ENCODE peak calls at places on chromosomes 5 and 9, in ten cellular contexts. M is heart right ventricle, W is CD14-positive monocyte, G is omental fat pad, I is A673, Y is fibroblast of mammary gland, D is activated B cell treated with CpG ODN at 0.5 μM for 24 hours, E is brain microvascular endothelial cell, T is foreskin fibroblast, F is H9. Z is an unnamed sample.

GRCh38 chr9:130741831-130742449 is 48.4 kb downstream of the EXOSC2 start:
- DNase-seq in E (peak; percentile 42), M (no peak), G (no peak), T (peak; percentile 76), F (no peak), D (no peak), Y (peak; percentile 83), W (no peak), I (no peak), Z (no peak)

GRCh38 chr5:29833394-29833793 is 1360.1 kb upstream of the CDH6 start:
- DNase-seq in M (no peak), D (no peak), W (no peak), F (no peak), E (no peak), T (no peak), Y (no peak), G (no peak), I (no peak), Z (no peak)

GRCh38 chr9:124242331-124243194 is 15.2 kb upstream of the NEK6 start:
- DNase-seq in I (peak; percentile 58), W (no peak), D (no peak), M (peak; percentile 55), F (peak; percentile 59), T (no peak), E (no peak), Y (peak; percentile 67), G (no peak), Z (peak; percentile 67)

GRCh38 chr5:87136096-87136495 is 131.6 kb upstream of the RASA1 start:
- DNase-seq in E (no peak), D (no peak), I (no peak), Y (no peak), F (no peak), T (no peak), W (no peak), G (no peak), M (no peak), Z (no peak)

GRCh38 chr9:133534346-133535284 is at the start of gene ADAMTSL2:
- DNase-seq in D (no peak), T (peak; percentile 40), I (peak; percentile 33), M (peak; percentile 77), W (no peak), F (peak; percentile 71), E (no peak), Y (peak; percentile 50), G (no peak), Z (peak; percentile 56)

GRCh38 chr5:170509323-170509660 is 5.5 kb downstream of the KCNIP1 start:
- DNase-seq in F (no peak), Y (no peak), M (no peak), T (no peak), W (no peak), D (no peak), E (no peak), G (no peak), I (no peak), Z (no peak)

GRCh38 chr5:159107308-159107707 is 7.6 kb upstream of the EBF1 start:
- DNase-seq in E (no peak), M (no peak), F (no peak), T (no peak), W (no peak), I (no peak), Y (no peak), D (no peak), G (no peak), Z (no peak)

GRCh38 chr9:124890179-124890578 is 28.2 kb downstream of the ARPC5L start:
- DNase-seq in G (no peak), E (no peak), M (no peak), D (no peak), F (no peak), T (no peak), W (no peak), I (no peak), Y (no peak), Z (no peak)

GRCh38 chr9:76926324-76926731 is 20.4 kb upstream of the PRUNE2 start:
- DNase-seq in F (no peak), W (no peak), E (peak; percentile 83), T (peak; percentile 87), M (no peak), I (no peak), Y (peak; percentile 98), G (no peak), D (no peak), Z (no peak)

GRCh38 chr9:113933671-113934070 is 57.6 kb downstream of the ZNF618 start:
- DNase-seq in D (no peak), F (no peak), T (no peak), Y (no peak), M (no peak), W (no peak), E (no peak), I (no peak), G (no peak), Z (no peak)

GRCh38 chr5:131756942-131757341 is 39.9 kb downstream of the FNIP1 start:
- DNase-seq in T (no peak), I (no peak), D (no peak), F (no peak), Y (no peak), G (no peak), M (no peak), E (no peak), W (no peak), Z (no peak)

GRCh38 chr5:102890133-102890532 is 135.0 kb downstream of the PAM start:
- DNase-seq in M (no peak), W (no peak), Y (no peak), D (no peak), T (no peak), G (no peak), E (no peak), F (no peak), I (no peak), Z (no peak)

GRCh38 chr5:14190194-14191164 is 47.3 kb downstream of the TRIO start:
- DNase-seq in Y (peak; percentile 99), E (peak; percentile 98), T (peak; percentile 97), W (no peak), D (no peak), M (no peak), F (no peak), G (no peak), I (peak; percentile 49), Z (no peak)

GRCh38 chr5:107571621-107572489 is 98.9 kb downstream of the EFNA5 start:
- DNase-seq in W (peak; percentile 85), M (peak; percentile 89), I (peak; percentile 95), D (peak; percentile 70), E (peak; percentile 98), Y (peak; percentile 89), G (peak; percentile 98), F (peak; percentile 95), T (peak; percentile 92), Z (peak; percentile 84)

GRCh38 chr5:147509710-147510651 is at the start of gene DPYSL3:
- DNase-seq in Y (peak; percentile 65), F (peak; percentile 80), W (no peak), M (peak; percentile 70), I (peak; percentile 78), T (peak; percentile 78), G (peak; percentile 27), D (no peak), E (peak; percentile 44), Z (no peak)
- TF ChIP-seq CTCF in Y (no peak), F (peak; percentile 55), W (no peak), M (peak; percentile 31), I (peak; percentile 48), T (peak; percentile 31), G (no peak), D (no peak), E (peak; percentile 57), Z (no peak)

DNA sequence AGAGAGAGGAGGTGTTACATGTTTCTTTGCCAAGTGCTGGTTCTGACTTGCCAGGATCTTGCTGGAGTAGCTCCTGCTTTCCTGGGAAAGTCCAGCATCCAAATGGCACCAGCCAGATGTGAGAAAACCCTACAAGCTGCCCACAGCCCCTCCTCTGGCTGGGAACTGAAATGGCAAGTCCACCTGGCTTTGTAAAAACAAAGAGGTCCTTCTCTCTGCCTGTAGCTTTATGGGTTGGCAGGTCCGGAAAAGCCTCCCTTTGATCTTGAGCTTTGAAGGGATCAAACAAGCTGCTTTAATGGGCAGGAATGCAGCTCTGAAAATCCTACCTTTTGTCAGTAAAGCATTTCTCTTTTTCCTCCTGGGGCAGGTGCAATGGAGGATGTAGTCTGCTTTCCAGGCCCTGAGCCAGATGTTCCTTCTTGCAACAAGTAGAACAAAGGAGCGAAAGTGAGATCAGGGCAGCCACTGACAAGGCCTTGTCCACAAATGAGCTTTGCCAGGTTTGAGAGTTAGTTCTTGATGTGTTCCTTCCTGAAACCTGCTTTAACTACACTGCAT is 456.7 kb downstream of the ZNF608 start:
- DNase-seq in E (no peak), Y (no peak), T (no peak), W (no peak), G (no peak), M (peak; percentile 6), F (peak; percentile 90), D (no peak), I (no peak), Z (no peak)
- TF ChIP-seq CTCF in E (peak; percentile 27), Y (no peak), T (no peak), W (no peak), G (no peak), M (peak; percentile 7), F (peak; percentile 68), D (no peak), I (no peak), Z (no peak)

GRCh38 chr5:77518304-77518703 is 26.2 kb upstream of the WDR41 start:
- DNase-seq in W (no peak), M (no peak), E (no peak), T (no peak), F (no peak), Y (peak; percentile 21), D (no peak), I (peak; percentile 33), G (no peak), Z (peak; percentile 47)
- TF ChIP-seq CTCF in W (no peak), M (peak; percentile 13), E (peak; percentile 9), T (no peak), F (peak; percentile 67), Y (peak; percentile 25), D (no peak), I (peak; percentile 46), G (no peak), Z (peak; percentile 12)

GRCh38 chr5:40716000-40716399 is 36.3 kb downstream of the PTGER4 start:
- DNase-seq in F (no peak), E (no peak), I (peak; percentile 33), Y (peak; percentile 16), M (no peak), G (no peak), W (no peak), T (no peak), D (no peak), Z (peak; percentile 7)
- TF ChIP-seq CTCF in F (peak; percentile 35), E (peak; percentile 56), I (peak; percentile 54), Y (peak; percentile 34), M (peak; percentile 26), G (no peak), W (no peak), T (no peak), D (no peak), Z (peak; percentile 14)

DNA sequence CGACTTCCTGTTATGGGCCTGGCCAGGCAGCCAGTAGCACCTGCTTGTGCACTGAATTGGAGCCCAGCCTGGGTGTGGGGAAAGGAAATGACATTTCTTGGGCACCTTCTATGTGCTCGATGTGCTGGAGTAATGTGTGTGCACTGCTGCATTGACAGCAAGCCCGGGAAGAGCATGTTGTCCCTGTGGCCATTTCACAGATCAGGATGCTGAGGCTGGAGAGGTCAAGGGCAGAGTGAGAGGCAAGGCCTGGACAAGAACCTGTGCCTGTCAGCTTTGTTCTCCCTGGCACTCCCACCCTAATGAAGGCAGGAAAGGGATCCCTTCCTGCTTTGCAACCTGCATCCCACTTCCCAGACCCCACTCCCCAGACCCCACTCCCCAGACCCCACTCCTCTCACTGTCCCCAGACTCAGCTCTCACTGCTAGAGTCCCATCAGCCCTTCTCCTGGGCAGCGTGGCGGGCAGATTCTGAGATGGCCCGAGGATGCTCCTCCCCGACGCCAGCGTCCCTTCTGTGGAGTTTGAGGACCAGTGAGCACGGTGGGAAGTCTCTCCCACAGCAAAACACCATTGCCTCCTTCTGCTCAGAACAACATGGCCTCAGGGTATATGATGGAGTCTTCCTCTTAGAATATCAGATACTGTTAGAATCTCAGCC is 49.6 kb downstream of the BARX1 start:
- DNase-seq in Y (no peak), I (no peak), E (no peak), M (no peak), F (no peak), G (no peak), D (no peak), W (no peak), T (no peak), Z (no peak)
- TF ChIP-seq CTCF in Y (no peak), I (no peak), E (no peak), M (no peak), F (no peak), G (no peak), D (no peak), W (no peak), T (no peak), Z (no peak)

Z was measured in NB4.